ENCODE peak calls at places on chromosomes 16 and 17, in six cellular contexts. O, D, Y, L, N and M are unnamed samples.

GRCh38 chr16:1926223-1926718 is 8.1 kb upstream of the HS3ST6 start:
- DNase-seq in O (no peak), D (no peak), Y (no peak), L (no peak), N (no peak), M (no peak)

GRCh38 chr16:88628512-88628974 is 9.8 kb upstream of the IL17C start:
- DNase-seq in O (no peak), D (no peak), Y (no peak), L (no peak), N (peak), M (no peak)

GRCh38 chr16:79892278-79892677 is 291.7 kb upstream of the MAF start:
- DNase-seq in O (no peak), D (no peak), Y (no peak), L (no peak), N (no peak), M (no peak)

GRCh38 chr16:3439637-3440036 is 3.7 kb downstream of the ZNF597 start:
- DNase-seq in O (no peak), D (no peak), Y (no peak), L (no peak), N (no peak), M (no peak)

GRCh38 chr16:13923703-13924298 is 3.8 kb downstream of the ERCC4 start:
- DNase-seq in O (no peak), D (peak), Y (no peak), L (no peak), N (peak), M (no peak)

GRCh38 chr17:19646788-19647696 is 1.5 kb upstream of the ALDH3A2 start:
- DNase-seq in O (no peak), D (peak), Y (no peak), L (peak), N (peak), M (no peak)

GRCh38 chr17:9371019-9371418 is 204.6 kb downstream of the STX8 start:
- DNase-seq in O (no peak), D (peak), Y (no peak), L (no peak), N (peak), M (no peak)

GRCh38 chr17:5785867-5786509 is 201.7 kb upstream of the NLRP1 start:
- DNase-seq in O (no peak), D (no peak), Y (no peak), L (no peak), N (peak), M (no peak)

GRCh38 chr17:4986951-4987766 is at the start of gene CAMTA2:
- DNase-seq in O (peak), D (peak), Y (peak), L (peak), N (peak), M (peak)

GRCh38 chr17:77070888-77071279 is 69.9 kb upstream of the SEC14L1 start:
- DNase-seq in O (no peak), D (no peak), Y (no peak), L (no peak), N (no peak), M (no peak)